ENCODE peak calls at places on chromosomes 3 and 15, in nine cellular contexts. S is neural progenitor cell, J is brain microvascular endothelial cell, T is endodermal cell, A is AG04450, B is HCT116, K is tibial artery, G is PC-3, Y is H9. O is an unnamed sample.

GRCh38 chr15:37015476-37015875 is 84.9 kb downstream of the MEIS2 start:
- DNase-seq in S (peak), J (no peak), T (no peak), A (no peak), B (no peak), K (no peak), G (no peak), Y (no peak), O (no peak)

GRCh38 chr15:89743011-89743410 is 8.0 kb downstream of the MESP1 start:
- DNase-seq in S (no peak), J (no peak), T (no peak), A (no peak), B (no peak), K (no peak), G (no peak), Y (no peak), O (no peak)

GRCh38 chr3:184894051-184894450 is 82.1 kb downstream of the VPS8 start:
- DNase-seq in S (no peak), J (no peak), T (no peak), A (no peak), B (no peak), K (no peak), G (no peak), Y (no peak), O (no peak)

GRCh38 chr15:35058534-35059054 is 26.5 kb downstream of the NANOGP8 start:
- DNase-seq in S (no peak), J (no peak), T (no peak), A (no peak), B (no peak), K (no peak), G (no peak), Y (no peak), O (no peak)

GRCh38 chr3:156388469-156389150 is 166.3 kb downstream of the SSR3 start:
- DNase-seq in S (no peak), J (peak), T (no peak), A (peak), B (no peak), K (no peak), G (no peak), Y (no peak), O (no peak)

GRCh38 chr15:62637498-62637897 is 405.0 kb upstream of the TPM1 start:
- DNase-seq in S (no peak), J (no peak), T (no peak), A (no peak), B (no peak), K (no peak), G (no peak), Y (no peak), O (no peak)

GRCh38 chr3:160616721-160617120 is 51.4 kb upstream of the KPNA4 start:
- DNase-seq in S (no peak), J (peak), T (no peak), A (peak), B (no peak), K (no peak), G (peak), Y (no peak), O (peak)

GRCh38 chr15:34085746-34086145 is 15.9 kb downstream of the EMC7 start:
- DNase-seq in S (no peak), J (no peak), T (no peak), A (peak), B (no peak), K (no peak), G (no peak), Y (no peak), O (no peak)

GRCh38 chr3:194458122-194458521 is 28.7 kb downstream of the ATP13A3 start:
- DNase-seq in S (no peak), J (no peak), T (no peak), A (no peak), B (no peak), K (no peak), G (no peak), Y (no peak), O (no peak)

GRCh38 chr15:50210462-50211264 is 28.7 kb downstream of the SLC27A2 start:
- DNase-seq in S (peak), J (no peak), T (peak), A (no peak), B (no peak), K (no peak), G (peak), Y (no peak), O (no peak)

DNA sequence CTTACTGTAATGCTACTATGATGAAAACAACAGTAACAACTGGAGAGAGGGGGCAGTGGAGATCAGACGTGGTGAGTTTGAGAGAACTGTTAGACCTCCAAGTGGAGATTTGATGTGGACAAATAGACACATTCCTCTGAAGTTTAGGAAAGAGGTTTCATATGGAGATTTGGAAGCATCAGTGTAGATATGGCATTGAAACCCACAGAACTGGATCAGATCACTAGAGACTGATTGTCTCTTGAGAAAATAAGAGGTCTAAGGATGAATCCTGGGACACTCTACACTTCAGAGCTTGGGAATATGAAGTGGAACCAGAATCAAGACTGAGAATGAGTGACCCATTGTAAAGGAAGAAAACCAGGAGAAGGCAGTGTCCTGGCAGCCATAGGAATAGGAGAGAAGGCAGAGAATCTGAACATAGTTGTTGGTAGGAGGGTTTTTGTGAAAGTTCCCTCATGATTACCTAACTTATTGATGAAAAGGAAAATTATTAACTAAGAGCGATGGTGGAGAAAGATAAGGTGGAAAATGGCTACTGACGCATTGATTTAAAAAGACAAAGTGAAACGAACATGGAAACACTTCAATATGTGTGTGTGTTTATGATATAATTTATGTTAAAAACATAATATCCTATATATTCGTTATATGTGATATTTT is 29.7 kb upstream of the PYDC2 start:
- DNase-seq in S (no peak), J (no peak), T (no peak), A (no peak), B (no peak), K (no peak), G (no peak), Y (no peak), O (no peak)
- H3K27ac ChIP-seq in S (no peak), J (no peak), T (no peak), A (no peak), B (no peak), K (no peak), G (no peak), Y (no peak), O (no peak)

GRCh38 chr15:99447497-99448371 is 118.0 kb upstream of the MEF2A start:
- DNase-seq in S (no peak), J (no peak), T (peak), A (no peak), B (no peak), K (peak), G (no peak), Y (peak), O (no peak)

GRCh38 chr15:99443768-99444446 is 121.9 kb upstream of the MEF2A start:
- DNase-seq in S (no peak), J (no peak), T (no peak), A (no peak), B (no peak), K (peak), G (no peak), Y (no peak), O (no peak)

GRCh38 chr15:99446565-99447496 is 119.0 kb upstream of the MEF2A start:
- DNase-seq in S (no peak), J (no peak), T (peak), A (no peak), B (no peak), K (no peak), G (no peak), Y (peak), O (no peak)

GRCh38 chr15:99443056-99443756 is 122.6 kb upstream of the MEF2A start:
- DNase-seq in S (no peak), J (no peak), T (no peak), A (no peak), B (no peak), K (peak), G (no peak), Y (no peak), O (no peak)

DNA sequence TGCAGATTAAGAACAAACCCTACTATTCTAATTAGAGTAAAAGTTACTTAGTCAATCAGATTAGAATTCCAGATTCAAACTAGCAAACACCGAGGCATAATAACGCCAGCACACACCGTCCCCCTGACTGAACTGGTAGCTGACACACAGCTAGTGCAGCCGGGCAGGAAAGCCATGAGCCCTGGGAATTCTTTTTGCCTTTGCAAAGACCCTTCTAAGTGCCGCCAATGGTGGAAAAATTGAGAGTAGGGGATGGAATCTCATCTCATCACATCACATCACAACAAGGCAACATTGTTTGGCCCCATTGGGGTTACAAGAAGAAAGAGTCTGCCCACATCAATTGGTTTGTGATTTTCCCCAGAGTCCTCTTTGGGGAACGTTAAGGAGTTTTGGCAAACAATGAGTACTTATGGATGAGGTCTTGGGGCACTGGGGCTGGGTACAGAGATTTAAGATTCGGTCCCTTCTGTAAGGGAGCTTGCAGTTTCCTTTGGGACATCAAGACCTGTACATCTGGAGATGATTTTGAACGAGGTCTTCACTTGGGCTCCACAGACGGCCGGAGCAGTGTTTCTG is 120.4 kb upstream of the MEF2A start:
- DNase-seq in S (no peak), J (no peak), T (peak), A (no peak), B (no peak), K (no peak), G (no peak), Y (no peak), O (no peak)
- TF ChIP-seq CTCF in S (no peak), J (no peak), T (no peak), A (no peak), B (no peak), K (no peak), G (no peak), Y (no peak), O (no peak)

DNA sequence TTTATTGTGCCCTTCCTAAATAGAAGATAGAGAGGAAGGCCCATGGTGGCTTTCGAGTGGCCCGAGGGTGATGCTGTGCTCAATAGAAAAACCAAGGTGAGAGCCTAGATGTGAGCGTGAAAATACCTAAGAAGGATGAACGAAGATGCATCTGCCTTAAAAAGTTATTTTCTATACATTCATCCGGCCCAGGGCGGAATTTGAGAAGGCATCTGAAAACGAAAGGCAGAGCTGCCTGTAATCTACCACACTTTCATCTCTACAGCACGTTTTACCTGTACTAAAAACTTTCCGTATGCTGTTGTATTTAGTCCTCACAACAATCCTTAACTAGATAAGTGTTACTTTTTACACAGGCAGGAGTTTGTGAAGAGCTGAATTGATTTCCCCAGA is 1.4 kb downstream of the DUT start:
- DNase-seq in S (no peak), J (no peak), T (no peak), A (no peak), B (no peak), K (no peak), G (no peak), Y (no peak), O (no peak)
- H3K27ac ChIP-seq in S (no peak), J (no peak), T (no peak), A (no peak), B (peak), K (peak), G (peak), Y (no peak), O (peak)

DNA sequence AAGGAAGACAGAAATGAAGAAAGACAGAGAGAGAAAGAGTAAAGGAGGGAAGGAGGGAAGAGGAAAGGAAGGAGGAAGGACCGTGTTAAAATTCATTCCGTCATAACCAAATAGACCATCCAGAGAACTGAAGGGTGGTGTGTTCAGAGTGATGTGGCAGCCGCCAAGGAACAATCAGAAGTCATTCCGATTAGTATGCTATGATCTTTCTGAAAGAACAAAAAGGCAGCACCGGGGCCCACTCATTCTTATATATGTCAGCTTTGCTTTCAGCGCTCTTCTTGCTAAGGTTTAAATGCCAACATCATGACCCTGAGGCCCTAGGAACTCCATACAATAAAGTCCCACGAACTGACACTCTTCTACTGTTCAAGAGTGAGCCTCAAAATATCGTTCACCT is 78.5 kb downstream of the CD47 start:
- DNase-seq in S (no peak), J (no peak), T (no peak), A (no peak), B (no peak), K (no peak), G (no peak), Y (no peak), O (no peak)
- TF ChIP-seq CTCF in S (no peak), J (no peak), T (no peak), A (no peak), B (no peak), K (no peak), G (no peak), Y (no peak), O (no peak)

DNA sequence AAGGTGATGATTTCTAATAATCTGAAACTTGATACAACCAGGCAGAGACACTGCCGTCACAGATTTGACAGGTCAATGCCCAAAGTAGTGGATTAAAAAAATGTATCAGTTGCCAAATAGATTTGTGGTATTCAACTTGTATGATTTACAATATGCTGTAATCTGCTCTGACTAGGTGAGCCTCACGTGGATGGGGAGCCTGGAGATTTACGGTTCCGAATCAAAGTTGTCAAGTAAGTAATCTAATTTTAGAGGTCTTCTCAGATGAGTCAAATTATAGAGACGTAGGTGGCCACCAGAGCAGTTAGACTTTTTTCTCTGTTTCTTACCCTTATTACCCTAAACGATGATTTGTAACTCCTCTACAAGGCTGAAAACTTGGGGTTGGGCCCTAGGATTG is 12.0 kb downstream of the DNAJB11 start:
- DNase-seq in S (no peak), J (no peak), T (no peak), A (no peak), B (no peak), K (no peak), G (no peak), Y (no peak), O (no peak)
- H3K27ac ChIP-seq in S (no peak), J (no peak), T (no peak), A (no peak), B (no peak), K (no peak), G (no peak), Y (no peak), O (no peak)

DNA sequence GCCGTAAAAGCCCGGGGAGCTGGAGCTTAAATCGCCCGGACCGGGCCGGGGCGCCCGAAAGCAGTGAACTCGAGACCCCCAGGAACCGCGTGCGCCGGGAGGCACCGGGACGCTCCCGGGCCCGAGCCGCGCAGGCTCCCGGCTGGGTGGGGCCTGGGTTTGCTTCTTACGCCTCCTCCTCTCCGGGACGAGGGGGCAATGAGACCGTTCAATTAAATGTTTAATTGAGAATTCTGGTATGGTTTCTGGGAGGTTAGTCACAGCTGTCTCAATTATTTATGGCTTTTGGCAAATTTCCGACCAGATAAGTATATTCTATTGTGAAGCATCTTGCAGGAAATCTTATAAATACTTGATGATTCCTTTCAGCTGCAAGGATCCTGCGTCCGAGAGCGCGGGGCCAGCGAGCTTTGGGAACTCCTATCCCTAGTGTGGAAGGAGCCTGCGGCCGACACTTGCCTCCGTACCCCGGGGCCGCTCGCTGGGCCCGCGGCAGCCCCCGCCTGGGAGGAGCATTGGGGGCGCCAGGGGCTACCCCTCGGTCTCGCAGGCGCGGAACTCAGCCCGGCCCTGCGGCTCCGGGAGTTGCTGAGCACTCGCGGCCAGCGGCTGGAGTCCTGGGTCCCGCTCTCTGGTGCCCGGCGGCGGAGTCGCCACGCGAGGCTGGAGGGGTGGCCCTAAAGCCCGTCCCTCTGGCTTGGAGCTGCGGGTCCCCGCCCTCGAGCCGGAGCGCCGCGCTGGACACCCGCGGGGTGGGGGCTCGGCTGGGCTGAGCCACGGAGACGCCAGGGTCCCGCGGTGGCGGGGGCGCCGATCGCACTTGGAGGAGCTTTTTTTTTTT is 10.3 kb downstream of the ISL2 start:
- DNase-seq in S (peak), J (no peak), T (peak), A (no peak), B (no peak), K (no peak), G (peak), Y (peak), O (peak)
- TF ChIP-seq CTCF in S (no peak), J (no peak), T (no peak), A (no peak), B (no peak), K (no peak), G (no peak), Y (no peak), O (no peak)

GRCh38 chr3:99950921-99951320 is 133.3 kb downstream of the CMSS1 start:
- DNase-seq in S (no peak), J (no peak), T (no peak), A (no peak), B (no peak), K (no peak), G (no peak), Y (no peak), O (no peak)

GRCh38 chr3:99953596-99953995 is 135.9 kb downstream of the CMSS1 start:
- DNase-seq in S (no peak), J (no peak), T (no peak), A (no peak), B (no peak), K (no peak), G (no peak), Y (no peak), O (no peak)

GRCh38 chr3:99952306-99952705 is 134.6 kb downstream of the CMSS1 start:
- DNase-seq in S (no peak), J (peak), T (no peak), A (peak), B (no peak), K (no peak), G (peak), Y (no peak), O (no peak)

GRCh38 chr3:99949956-99950670 is 132.5 kb downstream of the CMSS1 start:
- DNase-seq in S (no peak), J (no peak), T (no peak), A (no peak), B (no peak), K (no peak), G (no peak), Y (no peak), O (no peak)

DNA sequence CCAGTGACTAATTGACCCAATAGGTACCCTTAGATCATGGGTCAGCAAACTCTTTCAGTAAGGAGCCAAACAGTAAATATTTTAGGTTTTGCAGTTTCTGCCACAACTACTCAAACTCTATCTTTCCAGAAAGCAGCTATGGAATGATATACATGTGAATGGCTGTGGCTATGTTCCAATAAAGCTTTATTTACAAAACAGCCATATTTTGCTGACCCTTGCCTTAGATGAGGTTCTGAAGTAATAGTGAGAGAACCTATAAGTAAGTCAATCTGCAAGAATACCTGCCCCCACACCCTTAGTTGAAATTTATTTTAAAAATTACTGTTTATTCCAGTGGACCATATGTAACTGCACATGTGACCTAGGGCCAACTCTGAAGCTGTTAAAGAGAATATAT is 134.0 kb downstream of the CMSS1 start:
- DNase-seq in S (no peak), J (no peak), T (no peak), A (no peak), B (no peak), K (no peak), G (no peak), Y (no peak), O (no peak)
- H3K27ac ChIP-seq in S (no peak), J (no peak), T (no peak), A (peak), B (no peak), K (no peak), G (no peak), Y (no peak), O (no peak)

GRCh38 chr3:131658771-131659170 is 156.0 kb upstream of the MRPL3 start:
- DNase-seq in S (no peak), J (no peak), T (no peak), A (no peak), B (no peak), K (no peak), G (peak), Y (no peak), O (no peak)

GRCh38 chr3:131655076-131655685 is 152.4 kb upstream of the MRPL3 start:
- DNase-seq in S (no peak), J (no peak), T (no peak), A (no peak), B (no peak), K (no peak), G (no peak), Y (no peak), O (no peak)

DNA sequence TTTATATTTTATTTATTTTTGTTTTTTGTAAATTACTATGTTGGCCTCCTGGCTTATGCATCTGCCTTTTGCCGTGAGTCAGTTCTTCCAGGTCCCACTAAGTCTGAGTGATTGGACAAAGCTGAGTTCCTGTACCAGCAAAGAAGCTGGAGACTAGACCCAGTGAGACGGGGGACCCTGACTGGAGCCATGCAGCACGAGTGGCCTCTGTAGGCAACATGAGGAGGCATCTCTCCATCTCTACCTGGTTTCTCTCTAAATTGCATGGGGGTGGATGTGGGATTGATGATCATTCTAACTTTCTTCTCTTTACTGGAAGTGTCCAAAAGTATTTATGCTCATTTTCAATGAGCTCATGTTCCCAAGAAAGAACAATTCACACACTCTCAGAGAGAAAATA is 155.3 kb upstream of the MRPL3 start:
- DNase-seq in S (no peak), J (no peak), T (no peak), A (no peak), B (no peak), K (no peak), G (no peak), Y (no peak), O (no peak)
- TF ChIP-seq CTCF in S (no peak), J (no peak), T (peak), A (no peak), B (no peak), K (no peak), G (peak), Y (no peak), O (no peak)